ENCODE peak calls at places on chromosomes 4 and X, in eight cellular contexts. Y, D, L, A, C, O, Z and B are unnamed samples.

GRCh38 chrX:97685753-97686152 is 802.0 kb downstream of the RPA4 start:
- DNase-seq in Y (peak; percentile 0), D (peak; percentile 55), L (no peak), A (peak; percentile 9), C (peak; percentile 30), O (peak; percentile 20), Z (peak; percentile 1), B (peak; percentile 2)

GRCh38 chr4:86919824-86920223 is 15.0 kb upstream of the AFF1 start:
- DNase-seq in Y (no peak), D (no peak), L (no peak), A (no peak), C (no peak), O (no peak), Z (no peak), B (no peak)

GRCh38 chrX:9122504-9123245 is 88.7 kb upstream of the FAM9B start:
- DNase-seq in Y (no peak), D (no peak), L (no peak), A (no peak), C (no peak), O (no peak), Z (peak; percentile 62), B (no peak)

GRCh38 chr4:57490520-57490919 is 380.3 kb upstream of the IGFBP7 start:
- DNase-seq in Y (no peak), D (peak; percentile 99), L (no peak), A (no peak), C (no peak), O (no peak), Z (no peak), B (no peak)

GRCh38 chr4:75030028-75030427 is 97.1 kb downstream of the PARM1 start:
- DNase-seq in Y (no peak), D (no peak), L (no peak), A (no peak), C (no peak), O (no peak), Z (no peak), B (no peak)

GRCh38 chr4:2932561-2932950 is 30.6 kb downstream of the NOP14 start:
- DNase-seq in Y (no peak), D (no peak), L (no peak), A (no peak), C (no peak), O (no peak), Z (peak; percentile 31), B (no peak)

GRCh38 chrX:97400492-97400891 is 516.8 kb downstream of the RPA4 start:
- DNase-seq in Y (no peak), D (no peak), L (no peak), A (no peak), C (no peak), O (no peak), Z (no peak), B (no peak)

GRCh38 chrX:127037179-127037578 is 217.7 kb downstream of the PRR32 start:
- DNase-seq in Y (no peak), D (peak; percentile 1), L (no peak), A (no peak), C (no peak), O (no peak), Z (no peak), B (no peak)

GRCh38 chrX:129777218-129777768 is 2.5 kb upstream of the SASH3 start:
- DNase-seq in Y (no peak), D (no peak), L (peak; percentile 74), A (no peak), C (no peak), O (no peak), Z (peak; percentile 71), B (peak; percentile 63)

GRCh38 chr4:26175016-26175786 is 145.6 kb upstream of the RBPJ start:
- DNase-seq in Y (no peak), D (no peak), L (no peak), A (no peak), C (no peak), O (no peak), Z (no peak), B (no peak)

GRCh38 chr4:157195374-157195773 is 25.2 kb upstream of the GRIA2 start:
- DNase-seq in Y (no peak), D (no peak), L (no peak), A (no peak), C (no peak), O (no peak), Z (no peak), B (no peak)

GRCh38 chr4:110310795-110311194 is 112.4 kb upstream of the ELOVL6 start:
- DNase-seq in Y (no peak), D (no peak), L (no peak), A (no peak), C (no peak), O (no peak), Z (peak; percentile 93), B (peak; percentile 35)

GRCh38 chr4:52838729-52839722 is 23.1 kb upstream of the RASL11B start:
- DNase-seq in Y (no peak), D (no peak), L (no peak), A (no peak), C (no peak), O (no peak), Z (no peak), B (no peak)

GRCh38 chr4:186078977-186079697 is 10.2 kb downstream of the TLR3 start:
- DNase-seq in Y (no peak), D (no peak), L (no peak), A (no peak), C (no peak), O (no peak), Z (no peak), B (no peak)

GRCh38 chr4:185737489-185738037 is 74.4 kb downstream of the SORBS2 start:
- DNase-seq in Y (no peak), D (no peak), L (no peak), A (no peak), C (no peak), O (no peak), Z (no peak), B (no peak)

GRCh38 chrX:24242649-24243556 is 71.0 kb downstream of the SUPT20HL2 start:
- DNase-seq in Y (no peak), D (peak; percentile 78), L (peak; percentile 58), A (no peak), C (no peak), O (peak; percentile 41), Z (peak; percentile 74), B (no peak)

GRCh38 chr4:89660444-89660843 is 176.5 kb downstream of the SNCA start:
- DNase-seq in Y (no peak), D (no peak), L (no peak), A (no peak), C (no peak), O (no peak), Z (no peak), B (no peak)

GRCh38 chr4:21450331-21450730 is 498.2 kb downstream of the KCNIP4 start:
- DNase-seq in Y (no peak), D (no peak), L (no peak), A (no peak), C (no peak), O (no peak), Z (no peak), B (no peak)

GRCh38 chr4:4569036-4569435 is 27.2 kb upstream of the STX18 start:
- DNase-seq in Y (no peak), D (no peak), L (no peak), A (no peak), C (no peak), O (peak; percentile 34), Z (peak; percentile 30), B (no peak)

GRCh38 chrX:153725039-153725831 is 579 bp downstream of the ABCD1 start:
- DNase-seq in Y (no peak), D (no peak), L (no peak), A (no peak), C (no peak), O (no peak), Z (no peak), B (no peak)

GRCh38 chr4:40246938-40247337 is 50.1 kb downstream of the RHOH start:
- DNase-seq in Y (no peak), D (no peak), L (no peak), A (no peak), C (no peak), O (no peak), Z (no peak), B (no peak)

GRCh38 chrX:53930513-53931380 is 113.5 kb downstream of the PHF8 start:
- DNase-seq in Y (no peak), D (peak; percentile 27), L (no peak), A (peak; percentile 33), C (no peak), O (no peak), Z (peak; percentile 21), B (no peak)

GRCh38 chrX:48465336-48465933 is 4.6 kb downstream of the SLC38A5 start:
- DNase-seq in Y (no peak), D (peak; percentile 30), L (no peak), A (peak; percentile 73), C (peak; percentile 16), O (peak; percentile 76), Z (no peak), B (no peak)

GRCh38 chr4:158280856-158281255 is 70.6 kb downstream of the TMEM144 start:
- DNase-seq in Y (no peak), D (no peak), L (no peak), A (no peak), C (no peak), O (no peak), Z (no peak), B (no peak)

GRCh38 chr4:8263397-8263796 is 6.2 kb upstream of the HTRA3 start:
- DNase-seq in Y (no peak), D (no peak), L (no peak), A (no peak), C (no peak), O (no peak), Z (no peak), B (no peak)

GRCh38 chr4:2083826-2084160 is 24.7 kb downstream of the NAT8L start:
- DNase-seq in Y (no peak), D (no peak), L (no peak), A (no peak), C (no peak), O (no peak), Z (no peak), B (no peak)

GRCh38 chr4:80459918-80460473 is 124.5 kb downstream of the CFAP299 start:
- DNase-seq in Y (no peak), D (no peak), L (no peak), A (no peak), C (no peak), O (no peak), Z (no peak), B (no peak)

GRCh38 chr4:124278477-124278876 is 434.1 kb downstream of the ANKRD50 start:
- DNase-seq in Y (no peak), D (peak; percentile 20), L (no peak), A (peak; percentile 8), C (no peak), O (no peak), Z (no peak), B (no peak)

GRCh38 chr4:27638163-27638915 is 777.7 kb downstream of the STIM2 start:
- DNase-seq in Y (no peak), D (no peak), L (no peak), A (no peak), C (peak; percentile 60), O (no peak), Z (no peak), B (no peak)

GRCh38 chrX:13330446-13330845 is 10.6 kb upstream of the ATXN3L start:
- DNase-seq in Y (no peak), D (no peak), L (no peak), A (no peak), C (no peak), O (no peak), Z (no peak), B (no peak)

GRCh38 chr4:12499693-12500092 is 984.4 kb downstream of the RAB28 start:
- DNase-seq in Y (no peak), D (no peak), L (no peak), A (no peak), C (no peak), O (no peak), Z (no peak), B (no peak)

GRCh38 chr4:83177182-83177581 is 62.7 kb upstream of the PLAC8 start:
- DNase-seq in Y (no peak), D (no peak), L (no peak), A (no peak), C (no peak), O (no peak), Z (no peak), B (no peak)

GRCh38 chrX:30967516-30967915 is 78.5 kb upstream of the TAB3 start:
- DNase-seq in Y (no peak), D (no peak), L (no peak), A (no peak), C (no peak), O (no peak), Z (peak; percentile 16), B (no peak)

GRCh38 chr4:16227462-16227868 is 1.2 kb upstream of the TAPT1 start:
- DNase-seq in Y (no peak), D (no peak), L (peak; percentile 62), A (no peak), C (peak; percentile 25), O (no peak), Z (no peak), B (no peak)